ENCODE peak calls at places on chromosome 13, in nine cellular contexts. I is psoas muscle, B is ovary, R is keratinocyte, Q is heart left ventricle, J is pancreas, E is breast epithelium, M is osteoblast, F is gastrocnemius medialis. L is an unnamed sample. For H3K36me3, the result is how much of the 10 kb centered on the place peaks cover.

GRCh38 chr13:31864307-31864706 is 125.0 kb downstream of the RXFP2 start:
- DNase-seq in I (no peak), B (no peak), R (no peak), Q (no peak), J (no peak), E (no peak), M (no peak), F (no peak), L (no peak)

GRCh38 chr13:98981596-98982195 is 3.8 kb upstream of the DOCK9 start:
- DNase-seq in I (no peak), B (no peak), R (no peak), Q (no peak), J (no peak), E (no peak), M (no peak), F (no peak), L (no peak)

GRCh38 chr13:84192125-84192524 is 309.9 kb upstream of the SLITRK1 start:
- DNase-seq in I (no peak), B (no peak), R (peak), Q (no peak), J (no peak), E (no peak), M (no peak), F (no peak), L (no peak)

GRCh38 chr13:83450586-83450985 is 431.7 kb downstream of the SLITRK1 start:
- DNase-seq in I (no peak), B (no peak), R (no peak), Q (no peak), J (no peak), E (no peak), M (no peak), F (no peak), L (no peak)

GRCh38 chr13:62250501-62251175 is 835.0 kb upstream of the PCDH20 start:
- DNase-seq in I (no peak), B (no peak), R (no peak), Q (no peak), J (no peak), E (no peak), M (no peak), F (no peak), L (no peak)

GRCh38 chr13:28089065-28089464 is 11.3 kb downstream of the FLT3 start:
- DNase-seq in I (no peak), B (no peak), R (no peak), Q (no peak), J (peak), E (no peak), M (no peak), F (no peak), L (no peak)

GRCh38 chr13:113458218-113459065 is 5.2 kb upstream of the ADPRHL1 start:
- DNase-seq in I (no peak), B (no peak), R (no peak), Q (peak), J (no peak), E (no peak), M (no peak), F (no peak), L (peak)

GRCh38 chr13:51727634-51728274 is 76.2 kb downstream of the DHRS12 start:
- DNase-seq in I (no peak), B (no peak), R (no peak), Q (no peak), J (no peak), E (no peak), M (no peak), F (no peak), L (no peak)

GRCh38 chr13:46521921-46522691 is 30.9 kb upstream of the LRCH1 start:
- DNase-seq in I (no peak), B (no peak), R (no peak), Q (peak), J (no peak), E (no peak), M (no peak), F (no peak), L (peak)

DNA sequence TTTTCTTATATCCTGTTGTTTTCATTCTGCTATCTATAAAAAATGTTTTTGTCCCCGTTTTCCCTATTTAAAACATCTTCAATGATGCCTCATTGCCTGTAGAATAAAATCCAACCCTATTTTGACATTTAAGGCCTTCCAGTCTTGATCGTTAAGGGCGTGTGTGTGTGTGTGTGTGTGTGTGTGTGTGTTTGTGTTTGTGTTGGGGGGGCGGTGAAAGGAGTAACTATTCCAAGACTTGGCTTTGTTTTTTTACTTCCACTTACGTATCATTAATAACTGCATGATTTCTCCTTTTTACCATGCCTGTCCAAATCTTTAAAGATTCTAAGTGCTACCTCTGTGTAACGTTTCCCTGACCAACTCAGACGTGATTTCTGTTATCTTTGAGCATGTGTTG is 784 bp downstream of the PIBF1 start:
- DNase-seq in I (no peak), B (no peak), R (no peak), Q (no peak), J (no peak), E (no peak), M (peak), F (no peak), L (no peak)
- H3K27ac ChIP-seq in I (peak), B (no peak), R (peak), Q (peak), J (no peak), E (no peak), M (peak), F (peak), L (peak)

GRCh38 chr13:30367296-30367695 is 55.0 kb upstream of the UBE2L5 start:
- DNase-seq in I (no peak), B (no peak), R (no peak), Q (no peak), J (no peak), E (no peak), M (no peak), F (no peak), L (no peak)
- TF ChIP-seq CTCF in I (no peak), B (no peak), R (no peak), Q (no peak), J (no peak), E (no peak), M (no peak), F (no peak), L (no peak)

DNA sequence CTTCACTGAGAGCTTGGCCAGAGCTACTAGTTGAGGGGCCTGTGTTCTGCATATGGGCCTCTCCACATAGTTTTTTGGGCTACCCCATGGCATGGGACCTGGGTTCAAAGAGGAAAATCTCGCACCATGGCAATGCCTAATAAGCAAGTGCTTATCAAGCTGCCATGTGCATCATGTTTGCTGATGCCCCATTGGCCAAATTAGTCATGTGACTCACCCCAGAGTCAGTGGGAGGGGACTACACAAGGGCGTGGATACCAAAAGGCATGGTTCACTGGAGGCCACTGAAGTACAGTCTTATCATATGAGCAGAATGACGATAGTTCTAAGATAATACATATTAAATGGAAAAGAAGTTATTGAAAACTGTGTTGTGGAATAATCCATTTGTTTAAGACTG is 214.8 kb downstream of the LMO7 start:
- DNase-seq in I (no peak), B (no peak), R (no peak), Q (no peak), J (no peak), E (no peak), M (no peak), F (no peak), L (no peak)
- H3K36me3 ChIP-seq in I (under half), B (under half), R (under half), Q (under half), J (under half), E (under half), M (half or more), F (under half), L (under half)

DNA sequence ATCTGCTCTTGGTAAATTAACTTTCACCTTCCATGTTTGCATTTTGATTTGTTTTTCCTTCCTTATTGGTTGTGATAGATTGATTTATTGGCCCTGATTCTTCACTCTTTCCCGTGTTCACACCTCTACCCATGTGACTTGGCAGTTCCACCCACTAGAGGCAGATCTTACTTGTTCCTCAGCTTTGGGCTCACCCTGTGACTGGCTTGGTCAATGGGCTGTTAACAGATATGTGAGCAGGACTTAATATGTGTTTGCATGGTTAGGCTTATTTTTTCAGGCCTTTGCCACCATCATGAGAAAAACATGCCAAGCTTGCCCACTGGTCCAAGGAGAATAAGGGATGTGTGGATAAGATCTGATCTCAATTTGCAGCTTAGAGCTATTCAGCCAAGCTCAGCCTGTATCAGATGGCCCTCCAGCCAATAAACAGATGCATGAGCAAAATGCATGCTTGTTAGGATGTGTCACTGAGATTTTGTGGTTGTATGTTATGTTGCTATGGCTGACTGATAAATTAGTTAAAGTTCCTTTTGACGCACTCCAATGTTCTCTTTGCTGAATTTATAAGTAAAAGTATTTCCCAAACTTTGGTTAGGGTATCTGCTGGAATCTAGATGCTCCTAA is 48.0 kb downstream of the RGCC start:
- DNase-seq in I (no peak), B (no peak), R (peak), Q (no peak), J (no peak), E (no peak), M (peak), F (no peak), L (no peak)
- H3K27ac ChIP-seq in I (no peak), B (no peak), R (no peak), Q (no peak), J (no peak), E (no peak), M (peak), F (no peak), L (no peak)

DNA sequence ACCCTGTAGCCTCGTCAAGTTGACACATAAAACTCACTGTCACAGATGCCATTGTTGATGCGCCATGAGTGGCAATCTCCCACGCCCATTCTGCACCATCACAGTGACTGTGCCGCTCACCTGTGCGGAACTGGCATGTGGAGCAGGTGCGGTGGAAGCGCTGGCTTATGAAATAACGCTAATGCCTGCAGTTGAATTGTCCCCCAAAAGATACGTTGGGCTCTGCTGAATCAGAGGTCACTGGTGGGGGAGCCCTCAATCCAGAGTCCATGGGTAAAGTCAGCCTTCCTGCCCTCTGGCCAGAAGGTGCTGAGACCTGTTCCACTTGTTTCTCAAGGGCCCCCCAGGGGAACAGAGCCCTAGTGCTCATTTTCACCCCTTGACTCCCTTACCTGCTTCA is 2.9 kb upstream of the ARHGEF7 start:
- DNase-seq in I (no peak), B (no peak), R (no peak), Q (no peak), J (no peak), E (no peak), M (no peak), F (no peak), L (no peak)
- TF ChIP-seq CTCF in I (no peak), B (no peak), R (no peak), Q (no peak), J (no peak), E (no peak), M (no peak), F (no peak), L (no peak)

DNA sequence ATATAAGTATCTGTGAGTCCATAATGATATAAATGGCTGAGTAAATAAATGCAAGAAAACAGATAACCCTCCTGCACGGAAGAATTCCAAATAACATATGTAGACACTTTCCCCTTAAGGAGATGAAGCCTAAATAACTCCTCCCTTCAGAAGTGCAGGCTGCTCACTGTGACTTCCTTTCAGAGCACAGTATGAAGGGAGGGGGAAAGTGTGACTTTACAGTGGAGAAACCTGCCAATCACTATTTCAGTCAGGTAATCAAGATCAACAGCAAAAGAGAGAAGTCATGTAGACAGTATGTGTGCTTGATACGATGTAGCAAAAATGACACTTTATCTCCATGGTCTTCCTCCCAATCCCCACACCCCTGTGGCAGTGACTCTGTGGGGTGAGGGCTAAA is 7.1 kb downstream of the GGACT start:
- DNase-seq in I (no peak), B (no peak), R (no peak), Q (no peak), J (no peak), E (no peak), M (no peak), F (no peak), L (no peak)
- H3K36me3 ChIP-seq in I (under half), B (under half), R (under half), Q (under half), J (under half), E (under half), M (under half), F (under half), L (under half)

DNA sequence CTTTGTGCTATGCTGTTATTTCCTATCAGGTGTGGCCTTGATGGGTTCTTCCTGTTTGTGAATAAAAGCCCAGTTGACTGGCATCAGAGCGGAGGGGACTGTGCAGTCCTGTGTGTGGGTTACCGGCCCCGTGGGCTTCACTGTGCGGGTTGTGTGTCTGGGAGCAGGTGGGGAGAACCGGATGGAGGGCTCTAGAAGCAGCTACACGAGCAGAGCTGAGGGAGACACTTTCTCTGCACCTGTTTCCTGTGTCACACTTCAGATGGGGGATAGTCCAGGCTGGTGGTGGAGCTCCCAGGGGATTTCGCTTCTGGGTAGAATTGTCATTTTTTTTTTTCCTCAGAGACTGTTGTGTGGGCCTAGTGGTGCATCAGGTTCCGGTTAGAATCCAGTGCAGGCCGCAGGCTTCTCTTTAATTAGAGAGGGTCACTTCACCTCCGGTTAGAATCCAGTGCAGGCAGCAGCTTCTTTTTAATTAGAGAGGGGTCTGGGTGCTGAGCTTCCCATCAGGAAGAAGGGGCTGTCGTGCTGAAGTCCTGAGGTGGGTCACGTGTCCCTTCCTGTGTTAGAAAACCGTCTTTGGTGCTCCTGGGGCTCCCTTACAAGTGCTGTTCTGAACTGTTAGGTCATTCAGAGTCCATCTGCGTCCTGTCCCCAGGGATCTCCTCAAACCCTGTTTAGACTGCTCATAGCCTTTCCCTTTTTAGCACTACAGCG is 69.7 kb downstream of the ARHGEF7 start:
- DNase-seq in I (no peak), B (no peak), R (no peak), Q (peak), J (no peak), E (no peak), M (peak), F (peak), L (no peak)
- H3K27ac ChIP-seq in I (peak), B (no peak), R (no peak), Q (peak), J (no peak), E (peak), M (peak), F (peak), L (no peak)